ENCODE peak calls at places on chromosomes 1 and 21, in six cellular contexts. F is astrocyte of the cerebellum; Q is left colon; J is NCI-H1417; C is right lobe of liver; N is activated T-cell treated with anti-CD3 and anti-CD28 coated beads, Interleukin-2, amount 50 U/mL, for 4 hours. L is an unnamed sample.

GRCh38 chr1:167601442-167602380 is 28.3 kb upstream of the RCSD1 start:
- DNase-seq in F (no peak), Q (no peak), J (no peak), C (peak; percentile 66), N (no peak), L (no peak)

GRCh38 chr1:154404984-154405761 is at the start of gene IL6R:
- DNase-seq in F (peak; percentile 73), Q (peak; percentile 90), J (peak; percentile 58), C (peak; percentile 96), N (peak; percentile 67), L (peak; percentile 76)

GRCh38 chr1:35324486-35324885 is 56.0 kb downstream of the ZMYM4 start:
- DNase-seq in F (no peak), Q (no peak), J (no peak), C (no peak), N (no peak), L (no peak)

GRCh38 chr1:41319803-41320711 is 41.2 kb upstream of the FOXO6 start:
- DNase-seq in F (no peak), Q (no peak), J (peak; percentile 24), C (no peak), N (no peak), L (no peak)

GRCh38 chr1:91804546-91805023 is 81.4 kb downstream of the TGFBR3 start:
- DNase-seq in F (peak; percentile 85), Q (no peak), J (no peak), C (no peak), N (peak; percentile 63), L (no peak)

GRCh38 chr1:64112281-64112680 is 91.1 kb upstream of the UBE2U start:
- DNase-seq in F (no peak), Q (no peak), J (no peak), C (no peak), N (no peak), L (peak; percentile 29)

GRCh38 chr1:156684227-156684782 is 7.1 kb upstream of the NES start:
- DNase-seq in F (no peak), Q (no peak), J (no peak), C (no peak), N (no peak), L (no peak)

GRCh38 chr21:26544208-26544607 is 28.9 kb downstream of the CYYR1 start:
- DNase-seq in F (no peak), Q (no peak), J (peak; percentile 66), C (no peak), N (no peak), L (no peak)

GRCh38 chr1:237864338-237865244 is 26.1 kb downstream of the ZP4 start:
- DNase-seq in F (no peak), Q (peak; percentile 64), J (peak; percentile 84), C (peak; percentile 89), N (no peak), L (no peak)

GRCh38 chr1:47785561-47786271 is 211.5 kb downstream of the TRABD2B start:
- DNase-seq in F (no peak), Q (no peak), J (no peak), C (peak; percentile 84), N (no peak), L (no peak)

GRCh38 chr1:81912383-81912782 is 111.6 kb downstream of the ADGRL2 start:
- DNase-seq in F (no peak), Q (no peak), J (peak; percentile 76), C (no peak), N (no peak), L (no peak)

GRCh38 chr1:206560021-206560716 is 52.1 kb downstream of the EIF2D start:
- DNase-seq in F (no peak), Q (no peak), J (peak; percentile 60), C (no peak), N (peak; percentile 50), L (no peak)

GRCh38 chr1:202014915-202015676 is 4.7 kb downstream of the ELF3 start:
- DNase-seq in F (no peak), Q (peak; percentile 31), J (no peak), C (no peak), N (no peak), L (no peak)

GRCh38 chr1:8947127-8947691 is 1.5 kb downstream of the CA6 start:
- DNase-seq in F (no peak), Q (no peak), J (no peak), C (no peak), N (no peak), L (no peak)

GRCh38 chr1:172956871-172957270 is 93.9 kb downstream of the TNFSF18 start:
- DNase-seq in F (no peak), Q (no peak), J (no peak), C (no peak), N (no peak), L (no peak)

GRCh38 chr1:92186081-92186480 is 31.6 kb upstream of the C1orf146 start:
- DNase-seq in F (no peak), Q (no peak), J (no peak), C (no peak), N (no peak), L (no peak)

L was measured in AG09319.